ENCODE peak calls at places on chromosomes 6 and 20, in six cellular contexts. C is astrocyte of the spinal cord; A is body of pancreas; Y is GM23248; N is NB4; J is CD8-positive, alpha-beta T cell. R is an unnamed sample.
A peak's percentile ranks its signal among the peaks of the same experiment; 100 is the strongest.

GRCh38 chr6:46935687-46936086 is 13.9 kb upstream of the ADGRF5 start:
- DNase-seq in C (no peak), A (no peak), Y (no peak), N (no peak), J (no peak), R (no peak)

GRCh38 chr6:35081426-35081851 is 59.7 kb downstream of the TCP11 start:
- DNase-seq in C (peak; percentile 69), A (peak; percentile 2), Y (no peak), N (peak; percentile 95), J (no peak), R (no peak)

GRCh38 chr6:161232467-161232866 is 41.4 kb downstream of the AGPAT4 start:
- DNase-seq in C (no peak), A (no peak), Y (no peak), N (no peak), J (no peak), R (no peak)

GRCh38 chr20:64083380-64084208 is 604 bp downstream of the LKAAEAR1 start:
- DNase-seq in C (peak; percentile 57), A (peak; percentile 79), Y (peak; percentile 85), N (peak; percentile 89), J (peak; percentile 79), R (no peak)

GRCh38 chr20:57708694-57709673 is 831 bp downstream of the PMEPA1 start:
- DNase-seq in C (no peak), A (peak; percentile 32), Y (peak; percentile 72), N (no peak), J (no peak), R (no peak)

GRCh38 chr6:34917626-34918285 is 28.7 kb downstream of the ANKS1A start:
- DNase-seq in C (no peak), A (no peak), Y (no peak), N (no peak), J (no peak), R (no peak)

GRCh38 chr20:10675456-10675848 is 1.7 kb upstream of the JAG1 start:
- DNase-seq in C (no peak), A (no peak), Y (no peak), N (no peak), J (no peak), R (no peak)

GRCh38 chr20:33893314-33893713 is 82.2 kb downstream of the CHMP4B start:
- DNase-seq in C (peak; percentile 38), A (no peak), Y (peak; percentile 93), N (no peak), J (no peak), R (no peak)

GRCh38 chr20:3794701-3795420 is 1.2 kb upstream of the CDC25B start:
- DNase-seq in C (no peak), A (no peak), Y (no peak), N (no peak), J (no peak), R (peak; percentile 87)
- H3K4me3 ChIP-seq in C (peak overlapping the region; percentile 70), A (peak overlapping the region; percentile 14), Y (peak overlapping the region; percentile 85), N (peak overlapping the region; percentile 81), J (peak overlapping the region; percentile 95), R (peak overlapping the region; percentile 70)

DNA sequence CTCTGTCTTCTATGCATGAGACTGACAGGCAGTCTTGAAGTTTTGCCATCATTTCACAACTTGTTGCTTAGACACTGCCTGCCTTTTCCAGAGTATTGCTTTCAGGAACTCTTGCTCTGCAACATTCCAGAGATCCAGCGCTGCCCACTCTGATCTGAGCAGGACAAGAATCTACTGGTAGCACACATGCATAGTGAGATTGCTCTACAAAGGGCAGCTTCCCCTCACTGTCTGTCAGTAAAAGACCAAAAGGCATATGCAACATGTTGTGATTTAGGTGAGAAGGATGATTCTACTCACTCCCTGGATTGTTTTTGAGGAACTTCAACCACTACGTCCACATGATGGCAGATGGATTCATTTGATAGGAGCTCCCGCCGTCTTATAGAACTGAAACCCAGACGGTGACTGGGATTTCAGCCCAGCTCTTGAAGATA is 259.1 kb downstream of the ARID1B start:
- DNase-seq in C (no peak), A (peak; percentile 41), Y (peak; percentile 69), N (no peak), J (no peak), R (no peak)
- H3K4me3 ChIP-seq in C (no peak overlapping the region), A (no peak overlapping the region), Y (peak overlapping the region; percentile 36), N (no peak overlapping the region), J (no peak overlapping the region), R (no peak overlapping the region)

DNA sequence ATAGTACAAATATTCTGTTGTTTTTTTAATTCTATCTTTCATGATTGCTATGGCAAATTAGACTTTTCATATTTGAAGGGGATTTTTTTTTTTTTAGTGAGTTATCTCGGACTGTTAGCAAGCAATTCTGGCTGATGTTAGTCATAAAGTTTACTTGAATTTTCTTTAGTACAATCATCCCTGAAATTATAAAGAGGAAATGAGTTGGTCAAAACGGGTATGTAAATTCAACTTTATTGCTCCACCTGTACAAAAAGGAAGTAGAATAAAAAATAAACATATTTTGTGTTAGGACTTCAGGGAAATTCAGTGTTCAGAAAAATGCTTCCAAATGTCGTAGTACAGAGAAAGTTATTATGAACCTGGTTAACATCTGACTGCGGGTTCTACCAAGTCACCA is 40.3 kb downstream of the PPP1R14C start:
- DNase-seq in C (no peak), A (no peak), Y (peak; percentile 34), N (no peak), J (no peak), R (no peak)
- H3K4me3 ChIP-seq in C (no peak overlapping the region), A (no peak overlapping the region), Y (no peak overlapping the region), N (no peak overlapping the region), J (no peak overlapping the region), R (no peak overlapping the region)

GRCh38 chr6:16706029-16706428 is 55.2 kb downstream of the ATXN1 start:
- DNase-seq in C (no peak), A (no peak), Y (no peak), N (no peak), J (no peak), R (no peak)

GRCh38 chr6:16700202-16700997 is 60.9 kb downstream of the ATXN1 start:
- DNase-seq in C (peak; percentile 43), A (no peak), Y (no peak), N (no peak), J (peak; percentile 58), R (no peak)

GRCh38 chr6:16707101-16707783 is 54.0 kb downstream of the ATXN1 start:
- DNase-seq in C (no peak), A (no peak), Y (no peak), N (no peak), J (no peak), R (no peak)

GRCh38 chr6:16705403-16705993 is 55.8 kb downstream of the ATXN1 start:
- DNase-seq in C (no peak), A (no peak), Y (no peak), N (peak; percentile 62), J (no peak), R (no peak)

GRCh38 chr6:16704706-16705402 is 56.4 kb downstream of the ATXN1 start:
- DNase-seq in C (peak; percentile 72), A (no peak), Y (peak; percentile 72), N (peak; percentile 82), J (no peak), R (no peak)
- H3K4me3 ChIP-seq in C (no peak overlapping the region), A (no peak overlapping the region), Y (peak overlapping the region; percentile 55), N (no peak overlapping the region), J (no peak overlapping the region), R (peak overlapping the region; percentile 23)

GRCh38 chr6:31464252-31465184 is 33.4 kb upstream of the MICB start:
- DNase-seq in C (no peak), A (no peak), Y (no peak), N (no peak), J (no peak), R (peak; percentile 75)

GRCh38 chr6:31462026-31462963 is 35.6 kb upstream of the MICB start:
- DNase-seq in C (no peak), A (no peak), Y (peak; percentile 40), N (no peak), J (no peak), R (peak; percentile 80)

GRCh38 chr6:31465185-31465536 is 32.8 kb upstream of the MICB start:
- DNase-seq in C (no peak), A (no peak), Y (no peak), N (no peak), J (no peak), R (peak; percentile 78)

GRCh38 chr6:31465718-31466117 is 32.2 kb upstream of the MICB start:
- DNase-seq in C (no peak), A (no peak), Y (no peak), N (no peak), J (no peak), R (no peak)

GRCh38 chr6:31462964-31463940 is 34.7 kb upstream of the MICB start:
- DNase-seq in C (peak; percentile 60), A (peak; percentile 92), Y (peak; percentile 87), N (no peak), J (peak; percentile 93), R (peak; percentile 94)
- H3K4me3 ChIP-seq in C (peak overlapping the region; percentile 17), A (peak overlapping the region; percentile 26), Y (peak overlapping the region; percentile 57), N (no peak overlapping the region), J (peak overlapping the region; percentile 82), R (peak overlapping the region; percentile 50)

DNA sequence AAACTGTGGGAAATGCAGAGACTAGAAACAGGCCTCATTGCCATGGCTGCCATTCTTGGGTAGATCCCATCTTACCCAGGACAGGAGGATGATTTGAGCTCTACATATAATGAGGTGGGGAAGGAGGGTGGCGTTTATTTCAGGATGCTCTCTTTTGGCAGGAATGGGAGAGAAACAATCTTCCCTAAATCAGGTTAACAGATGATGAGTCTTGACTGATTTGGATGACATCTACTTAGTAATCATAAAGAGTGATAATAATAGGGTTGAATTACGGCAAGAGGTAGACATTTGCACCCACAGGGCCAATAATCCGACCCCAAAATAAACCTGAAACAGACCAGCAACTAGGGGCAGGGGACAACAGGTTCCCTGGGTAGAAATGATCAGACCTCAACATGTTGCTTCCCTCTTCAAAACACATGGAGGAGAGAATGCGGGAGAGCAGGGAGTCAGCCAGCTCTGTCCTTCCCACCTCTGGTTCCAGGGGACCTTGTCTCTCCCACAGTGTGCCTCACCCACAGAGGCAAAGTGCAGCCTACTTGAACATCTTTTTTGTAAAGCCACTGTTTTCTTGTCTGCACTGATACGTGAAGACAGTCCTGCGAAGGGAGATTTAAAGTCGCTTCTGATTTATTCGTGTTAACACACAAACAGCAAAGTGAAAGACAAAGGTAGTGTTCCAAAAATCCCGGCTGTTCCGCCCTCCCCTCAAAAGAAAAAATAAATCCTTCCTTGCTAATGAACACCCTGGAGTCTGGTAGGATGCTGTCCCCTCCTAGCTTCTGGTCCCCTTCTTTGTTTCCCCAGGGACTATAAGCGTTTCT is 3.9 kb downstream of the FOXQ1 start:
- DNase-seq in C (no peak), A (no peak), Y (no peak), N (no peak), J (no peak), R (no peak)
- H3K4me3 ChIP-seq in C (peak overlapping the region; percentile 40), A (no peak overlapping the region), Y (no peak overlapping the region), N (no peak overlapping the region), J (no peak overlapping the region), R (peak overlapping the region; percentile 53)

GRCh38 chr6:150673720-150674361 is 74.2 kb downstream of the PLEKHG1 start:
- DNase-seq in C (no peak), A (no peak), Y (no peak), N (no peak), J (no peak), R (no peak)
- H3K4me3 ChIP-seq in C (no peak overlapping the region), A (no peak overlapping the region), Y (no peak overlapping the region), N (no peak overlapping the region), J (no peak overlapping the region), R (no peak overlapping the region)

R was measured in vagina.